ENCODE peak calls at places on chromosomes 6 and 20, in nine cellular contexts. One of them, this sample, is unnamed.

GRCh38 chr20:34112600-34113061 is 588 bp upstream of the EIF2S2 start:
- DNase-seq in AML-193: no peak
- DNase-seq in activated effector memory CD4-positive, alpha-beta T cell treated with Interleukin-2 at 50 U/mL for 16 hours: no peak
- DNase-seq in Daoy: peak
- DNase-seq in fibroblast of the aortic adventitia: peak
- DNase-seq in activated CD4-positive, alpha-beta T cell treated with anti-CD3 and anti-CD28 coated beads for 1 hour: no peak
- DNase-seq in tibial artery: peak
- DNase-seq in ovary: peak
- DNase-seq in H1: no peak
- DNase-seq in this sample: no peak

GRCh38 chr6:65170273-65170672 is 536.8 kb downstream of the EYS start:
- DNase-seq in AML-193: no peak
- DNase-seq in activated effector memory CD4-positive, alpha-beta T cell treated with Interleukin-2 at 50 U/mL for 16 hours: no peak
- DNase-seq in Daoy: no peak
- DNase-seq in fibroblast of the aortic adventitia: no peak
- DNase-seq in activated CD4-positive, alpha-beta T cell treated with anti-CD3 and anti-CD28 coated beads for 1 hour: no peak
- DNase-seq in tibial artery: no peak
- DNase-seq in ovary: no peak
- DNase-seq in H1: no peak
- DNase-seq in this sample: no peak

GRCh38 chr6:33697845-33698244 is 13.7 kb downstream of the UQCC2 start:
- DNase-seq in AML-193: no peak
- DNase-seq in activated effector memory CD4-positive, alpha-beta T cell treated with Interleukin-2 at 50 U/mL for 16 hours: no peak
- DNase-seq in Daoy: no peak
- DNase-seq in fibroblast of the aortic adventitia: no peak
- DNase-seq in activated CD4-positive, alpha-beta T cell treated with anti-CD3 and anti-CD28 coated beads for 1 hour: no peak
- DNase-seq in tibial artery: no peak
- DNase-seq in ovary: no peak
- DNase-seq in H1: no peak
- DNase-seq in this sample: no peak

GRCh38 chr20:23255658-23256385 is 94.8 kb upstream of the NXT1 start:
- DNase-seq in AML-193: no peak
- DNase-seq in activated effector memory CD4-positive, alpha-beta T cell treated with Interleukin-2 at 50 U/mL for 16 hours: no peak
- DNase-seq in Daoy: peak
- DNase-seq in fibroblast of the aortic adventitia: peak
- DNase-seq in activated CD4-positive, alpha-beta T cell treated with anti-CD3 and anti-CD28 coated beads for 1 hour: no peak
- DNase-seq in tibial artery: no peak
- DNase-seq in ovary: no peak
- DNase-seq in H1: no peak
- DNase-seq in this sample: no peak

GRCh38 chr6:122484760-122485159 is 13.2 kb upstream of the SERINC1 start:
- DNase-seq in AML-193: peak
- DNase-seq in activated effector memory CD4-positive, alpha-beta T cell treated with Interleukin-2 at 50 U/mL for 16 hours: no peak
- DNase-seq in Daoy: no peak
- DNase-seq in fibroblast of the aortic adventitia: no peak
- DNase-seq in activated CD4-positive, alpha-beta T cell treated with anti-CD3 and anti-CD28 coated beads for 1 hour: no peak
- DNase-seq in tibial artery: no peak
- DNase-seq in ovary: no peak
- DNase-seq in H1: no peak
- DNase-seq in this sample: peak

GRCh38 chr6:328184-328670 is 35.9 kb downstream of the DUSP22 start:
- DNase-seq in AML-193: no peak
- DNase-seq in activated effector memory CD4-positive, alpha-beta T cell treated with Interleukin-2 at 50 U/mL for 16 hours: no peak
- DNase-seq in Daoy: peak
- DNase-seq in fibroblast of the aortic adventitia: peak
- DNase-seq in activated CD4-positive, alpha-beta T cell treated with anti-CD3 and anti-CD28 coated beads for 1 hour: no peak
- DNase-seq in tibial artery: peak
- DNase-seq in ovary: no peak
- DNase-seq in H1: no peak
- DNase-seq in this sample: no peak

GRCh38 chr20:46487628-46488027 is 25.7 kb downstream of the ZNF334 start:
- DNase-seq in AML-193: no peak
- DNase-seq in activated effector memory CD4-positive, alpha-beta T cell treated with Interleukin-2 at 50 U/mL for 16 hours: no peak
- DNase-seq in Daoy: no peak
- DNase-seq in fibroblast of the aortic adventitia: no peak
- DNase-seq in activated CD4-positive, alpha-beta T cell treated with anti-CD3 and anti-CD28 coated beads for 1 hour: no peak
- DNase-seq in tibial artery: no peak
- DNase-seq in ovary: no peak
- DNase-seq in H1: no peak
- DNase-seq in this sample: no peak

GRCh38 chr6:35967059-35967769 is 46.3 kb upstream of the SRPK1 start:
- DNase-seq in AML-193: no peak
- DNase-seq in activated effector memory CD4-positive, alpha-beta T cell treated with Interleukin-2 at 50 U/mL for 16 hours: no peak
- DNase-seq in Daoy: no peak
- DNase-seq in fibroblast of the aortic adventitia: no peak
- DNase-seq in activated CD4-positive, alpha-beta T cell treated with anti-CD3 and anti-CD28 coated beads for 1 hour: no peak
- DNase-seq in tibial artery: no peak
- DNase-seq in ovary: no peak
- DNase-seq in H1: no peak
- DNase-seq in this sample: no peak

GRCh38 chr6:3356824-3357420 is 98.2 kb downstream of the PSMG4 start:
- DNase-seq in AML-193: no peak
- DNase-seq in activated effector memory CD4-positive, alpha-beta T cell treated with Interleukin-2 at 50 U/mL for 16 hours: no peak
- DNase-seq in Daoy: no peak
- DNase-seq in fibroblast of the aortic adventitia: peak
- DNase-seq in activated CD4-positive, alpha-beta T cell treated with anti-CD3 and anti-CD28 coated beads for 1 hour: no peak
- DNase-seq in tibial artery: no peak
- DNase-seq in ovary: no peak
- DNase-seq in H1: no peak
- DNase-seq in this sample: no peak

GRCh38 chr6:101747711-101748110 is 354.2 kb downstream of the GRIK2 start:
- DNase-seq in AML-193: no peak
- DNase-seq in activated effector memory CD4-positive, alpha-beta T cell treated with Interleukin-2 at 50 U/mL for 16 hours: no peak
- DNase-seq in Daoy: no peak
- DNase-seq in fibroblast of the aortic adventitia: peak
- DNase-seq in activated CD4-positive, alpha-beta T cell treated with anti-CD3 and anti-CD28 coated beads for 1 hour: no peak
- DNase-seq in tibial artery: no peak
- DNase-seq in ovary: no peak
- DNase-seq in H1: no peak
- DNase-seq in this sample: no peak

GRCh38 chr6:128346569-128346968 is 173.8 kb downstream of the PTPRK start:
- DNase-seq in AML-193: no peak
- DNase-seq in activated effector memory CD4-positive, alpha-beta T cell treated with Interleukin-2 at 50 U/mL for 16 hours: no peak
- DNase-seq in Daoy: no peak
- DNase-seq in fibroblast of the aortic adventitia: no peak
- DNase-seq in activated CD4-positive, alpha-beta T cell treated with anti-CD3 and anti-CD28 coated beads for 1 hour: no peak
- DNase-seq in tibial artery: no peak
- DNase-seq in ovary: no peak
- DNase-seq in H1: no peak
- DNase-seq in this sample: no peak

GRCh38 chr20:32018269-32019155 is 8.3 kb downstream of the CCM2L start:
- DNase-seq in AML-193: no peak
- DNase-seq in activated effector memory CD4-positive, alpha-beta T cell treated with Interleukin-2 at 50 U/mL for 16 hours: peak
- DNase-seq in Daoy: peak
- DNase-seq in fibroblast of the aortic adventitia: no peak
- DNase-seq in activated CD4-positive, alpha-beta T cell treated with anti-CD3 and anti-CD28 coated beads for 1 hour: peak
- DNase-seq in tibial artery: no peak
- DNase-seq in ovary: peak
- DNase-seq in H1: peak
- DNase-seq in this sample: peak

GRCh38 chr6:138005846-138006245 is 101.4 kb downstream of the PERP start:
- DNase-seq in AML-193: no peak
- DNase-seq in activated effector memory CD4-positive, alpha-beta T cell treated with Interleukin-2 at 50 U/mL for 16 hours: no peak
- DNase-seq in Daoy: no peak
- DNase-seq in fibroblast of the aortic adventitia: no peak
- DNase-seq in activated CD4-positive, alpha-beta T cell treated with anti-CD3 and anti-CD28 coated beads for 1 hour: no peak
- DNase-seq in tibial artery: no peak
- DNase-seq in ovary: no peak
- DNase-seq in H1: no peak
- DNase-seq in this sample: no peak

GRCh38 chr20:40673442-40673841 is 15.6 kb downstream of the MAFB start:
- DNase-seq in AML-193: no peak
- DNase-seq in activated effector memory CD4-positive, alpha-beta T cell treated with Interleukin-2 at 50 U/mL for 16 hours: no peak
- DNase-seq in Daoy: no peak
- DNase-seq in fibroblast of the aortic adventitia: no peak
- DNase-seq in activated CD4-positive, alpha-beta T cell treated with anti-CD3 and anti-CD28 coated beads for 1 hour: no peak
- DNase-seq in tibial artery: no peak
- DNase-seq in ovary: no peak
- DNase-seq in H1: no peak
- DNase-seq in this sample: no peak

GRCh38 chr20:31562241-31562640 is 42.8 kb upstream of the ID1 start:
- DNase-seq in AML-193: no peak
- DNase-seq in activated effector memory CD4-positive, alpha-beta T cell treated with Interleukin-2 at 50 U/mL for 16 hours: no peak
- DNase-seq in Daoy: no peak
- DNase-seq in fibroblast of the aortic adventitia: no peak
- DNase-seq in activated CD4-positive, alpha-beta T cell treated with anti-CD3 and anti-CD28 coated beads for 1 hour: no peak
- DNase-seq in tibial artery: no peak
- DNase-seq in ovary: no peak
- DNase-seq in H1: no peak
- DNase-seq in this sample: no peak

GRCh38 chr20:46004813-46005505 is 3.7 kb upstream of the MMP9 start:
- DNase-seq in AML-193: peak
- DNase-seq in activated effector memory CD4-positive, alpha-beta T cell treated with Interleukin-2 at 50 U/mL for 16 hours: peak
- DNase-seq in Daoy: peak
- DNase-seq in fibroblast of the aortic adventitia: no peak
- DNase-seq in activated CD4-positive, alpha-beta T cell treated with anti-CD3 and anti-CD28 coated beads for 1 hour: no peak
- DNase-seq in tibial artery: peak
- DNase-seq in ovary: no peak
- DNase-seq in H1: no peak
- DNase-seq in this sample: peak

GRCh38 chr20:62202083-62202395 is 18.0 kb downstream of the HRH3 start:
- DNase-seq in AML-193: no peak
- DNase-seq in activated effector memory CD4-positive, alpha-beta T cell treated with Interleukin-2 at 50 U/mL for 16 hours: no peak
- DNase-seq in Daoy: peak
- DNase-seq in fibroblast of the aortic adventitia: no peak
- DNase-seq in activated CD4-positive, alpha-beta T cell treated with anti-CD3 and anti-CD28 coated beads for 1 hour: no peak
- DNase-seq in tibial artery: no peak
- DNase-seq in ovary: no peak
- DNase-seq in H1: no peak
- DNase-seq in this sample: no peak

GRCh38 chr6:79833264-79833663 is 114.1 kb downstream of the ELOVL4 start:
- DNase-seq in AML-193: no peak
- DNase-seq in activated effector memory CD4-positive, alpha-beta T cell treated with Interleukin-2 at 50 U/mL for 16 hours: no peak
- DNase-seq in Daoy: peak
- DNase-seq in fibroblast of the aortic adventitia: no peak
- DNase-seq in activated CD4-positive, alpha-beta T cell treated with anti-CD3 and anti-CD28 coated beads for 1 hour: no peak
- DNase-seq in tibial artery: no peak
- DNase-seq in ovary: no peak
- DNase-seq in H1: no peak
- DNase-seq in this sample: no peak

GRCh38 chr6:168643401-168643800 is 202.4 kb downstream of the SMOC2 start:
- DNase-seq in AML-193: no peak
- DNase-seq in activated effector memory CD4-positive, alpha-beta T cell treated with Interleukin-2 at 50 U/mL for 16 hours: no peak
- DNase-seq in Daoy: no peak
- DNase-seq in fibroblast of the aortic adventitia: no peak
- DNase-seq in activated CD4-positive, alpha-beta T cell treated with anti-CD3 and anti-CD28 coated beads for 1 hour: no peak
- DNase-seq in tibial artery: no peak
- DNase-seq in ovary: no peak
- DNase-seq in H1: no peak
- DNase-seq in this sample: no peak

GRCh38 chr6:14732845-14733757 is 512.8 kb upstream of the JARID2 start:
- DNase-seq in AML-193: no peak
- DNase-seq in activated effector memory CD4-positive, alpha-beta T cell treated with Interleukin-2 at 50 U/mL for 16 hours: no peak
- DNase-seq in Daoy: peak
- DNase-seq in fibroblast of the aortic adventitia: peak
- DNase-seq in activated CD4-positive, alpha-beta T cell treated with anti-CD3 and anti-CD28 coated beads for 1 hour: peak
- DNase-seq in tibial artery: no peak
- DNase-seq in ovary: no peak
- DNase-seq in H1: peak
- DNase-seq in this sample: no peak

GRCh38 chr6:158647501-158647900 is 2.4 kb upstream of the SYTL3 start:
- DNase-seq in AML-193: no peak
- DNase-seq in activated effector memory CD4-positive, alpha-beta T cell treated with Interleukin-2 at 50 U/mL for 16 hours: no peak
- DNase-seq in Daoy: no peak
- DNase-seq in fibroblast of the aortic adventitia: no peak
- DNase-seq in activated CD4-positive, alpha-beta T cell treated with anti-CD3 and anti-CD28 coated beads for 1 hour: no peak
- DNase-seq in tibial artery: no peak
- DNase-seq in ovary: no peak
- DNase-seq in H1: no peak
- DNase-seq in this sample: no peak

GRCh38 chr6:75114795-75115194 is 91.1 kb downstream of the COL12A1 start:
- DNase-seq in AML-193: no peak
- DNase-seq in activated effector memory CD4-positive, alpha-beta T cell treated with Interleukin-2 at 50 U/mL for 16 hours: no peak
- DNase-seq in Daoy: no peak
- DNase-seq in fibroblast of the aortic adventitia: no peak
- DNase-seq in activated CD4-positive, alpha-beta T cell treated with anti-CD3 and anti-CD28 coated beads for 1 hour: no peak
- DNase-seq in tibial artery: no peak
- DNase-seq in ovary: no peak
- DNase-seq in H1: no peak
- DNase-seq in this sample: no peak

GRCh38 chr6:96015321-96015790 is 418 bp upstream of the FUT9 start:
- DNase-seq in AML-193: no peak
- DNase-seq in activated effector memory CD4-positive, alpha-beta T cell treated with Interleukin-2 at 50 U/mL for 16 hours: no peak
- DNase-seq in Daoy: peak
- DNase-seq in fibroblast of the aortic adventitia: no peak
- DNase-seq in activated CD4-positive, alpha-beta T cell treated with anti-CD3 and anti-CD28 coated beads for 1 hour: no peak
- DNase-seq in tibial artery: no peak
- DNase-seq in ovary: no peak
- DNase-seq in H1: no peak
- DNase-seq in this sample: no peak

GRCh38 chr6:156719720-156720563 is 57.2 kb upstream of the ARID1B start:
- DNase-seq in AML-193: no peak
- DNase-seq in activated effector memory CD4-positive, alpha-beta T cell treated with Interleukin-2 at 50 U/mL for 16 hours: peak
- DNase-seq in Daoy: peak
- DNase-seq in fibroblast of the aortic adventitia: peak
- DNase-seq in activated CD4-positive, alpha-beta T cell treated with anti-CD3 and anti-CD28 coated beads for 1 hour: peak
- DNase-seq in tibial artery: peak
- DNase-seq in ovary: peak
- DNase-seq in H1: no peak
- DNase-seq in this sample: peak

GRCh38 chr20:36483919-36484808 is 57.2 kb upstream of the MYL9 start:
- DNase-seq in AML-193: no peak
- DNase-seq in activated effector memory CD4-positive, alpha-beta T cell treated with Interleukin-2 at 50 U/mL for 16 hours: no peak
- DNase-seq in Daoy: peak
- DNase-seq in fibroblast of the aortic adventitia: peak
- DNase-seq in activated CD4-positive, alpha-beta T cell treated with anti-CD3 and anti-CD28 coated beads for 1 hour: no peak
- DNase-seq in tibial artery: no peak
- DNase-seq in ovary: no peak
- DNase-seq in H1: no peak
- DNase-seq in this sample: no peak

GRCh38 chr6:112279044-112279916 is 24.9 kb upstream of the LAMA4 start:
- DNase-seq in AML-193: no peak
- DNase-seq in activated effector memory CD4-positive, alpha-beta T cell treated with Interleukin-2 at 50 U/mL for 16 hours: no peak
- DNase-seq in Daoy: no peak
- DNase-seq in fibroblast of the aortic adventitia: peak
- DNase-seq in activated CD4-positive, alpha-beta T cell treated with anti-CD3 and anti-CD28 coated beads for 1 hour: no peak
- DNase-seq in tibial artery: no peak
- DNase-seq in ovary: no peak
- DNase-seq in H1: no peak
- DNase-seq in this sample: no peak

GRCh38 chr6:131885237-131885636 is 65.9 kb downstream of the CCN2 start:
- DNase-seq in AML-193: no peak
- DNase-seq in activated effector memory CD4-positive, alpha-beta T cell treated with Interleukin-2 at 50 U/mL for 16 hours: no peak
- DNase-seq in Daoy: no peak
- DNase-seq in fibroblast of the aortic adventitia: no peak
- DNase-seq in activated CD4-positive, alpha-beta T cell treated with anti-CD3 and anti-CD28 coated beads for 1 hour: no peak
- DNase-seq in tibial artery: no peak
- DNase-seq in ovary: no peak
- DNase-seq in H1: no peak
- DNase-seq in this sample: no peak

GRCh38 chr20:4018015-4018748 is 2.8 kb upstream of the RNF24 start:
- DNase-seq in AML-193: no peak
- DNase-seq in activated effector memory CD4-positive, alpha-beta T cell treated with Interleukin-2 at 50 U/mL for 16 hours: no peak
- DNase-seq in Daoy: no peak
- DNase-seq in fibroblast of the aortic adventitia: peak
- DNase-seq in activated CD4-positive, alpha-beta T cell treated with anti-CD3 and anti-CD28 coated beads for 1 hour: no peak
- DNase-seq in tibial artery: no peak
- DNase-seq in ovary: no peak
- DNase-seq in H1: no peak
- DNase-seq in this sample: no peak

GRCh38 chr6:167968091-167968490 is 29.4 kb upstream of the KIF25 start:
- DNase-seq in AML-193: no peak
- DNase-seq in activated effector memory CD4-positive, alpha-beta T cell treated with Interleukin-2 at 50 U/mL for 16 hours: no peak
- DNase-seq in Daoy: no peak
- DNase-seq in fibroblast of the aortic adventitia: no peak
- DNase-seq in activated CD4-positive, alpha-beta T cell treated with anti-CD3 and anti-CD28 coated beads for 1 hour: no peak
- DNase-seq in tibial artery: no peak
- DNase-seq in ovary: no peak
- DNase-seq in H1: peak
- DNase-seq in this sample: no peak

GRCh38 chr6:151067684-151068596 is 171.8 kb upstream of the AKAP12 start:
- DNase-seq in AML-193: no peak
- DNase-seq in activated effector memory CD4-positive, alpha-beta T cell treated with Interleukin-2 at 50 U/mL for 16 hours: no peak
- DNase-seq in Daoy: peak
- DNase-seq in fibroblast of the aortic adventitia: peak
- DNase-seq in activated CD4-positive, alpha-beta T cell treated with anti-CD3 and anti-CD28 coated beads for 1 hour: no peak
- DNase-seq in tibial artery: peak
- DNase-seq in ovary: peak
- DNase-seq in H1: no peak
- DNase-seq in this sample: no peak

GRCh38 chr6:158185729-158186456 is 17.7 kb downstream of the GTF2H5 start:
- DNase-seq in AML-193: no peak
- DNase-seq in activated effector memory CD4-positive, alpha-beta T cell treated with Interleukin-2 at 50 U/mL for 16 hours: no peak
- DNase-seq in Daoy: peak
- DNase-seq in fibroblast of the aortic adventitia: peak
- DNase-seq in activated CD4-positive, alpha-beta T cell treated with anti-CD3 and anti-CD28 coated beads for 1 hour: no peak
- DNase-seq in tibial artery: no peak
- DNase-seq in ovary: no peak
- DNase-seq in H1: no peak
- DNase-seq in this sample: no peak

This sample was measured in HL-60.